ENCODE peak calls at places on chromosome 21, in six cellular contexts. Y is thoracic aorta, Q is lower lobe of right lung, K is psoas muscle, D is prostate gland, V is cardiac muscle cell. F is an unnamed sample. For H3K4me1, the result is how much of the 10 kb centered on the place peaks cover.

GRCh38 chr21:35371217-35371616 is 322.1 kb upstream of the RUNX1 start:
- DNase-seq in Y (no peak), Q (no peak), K (no peak), D (no peak), V (no peak), F (no peak)

GRCh38 chr21:20721151-20721550 is 277.1 kb upstream of the NCAM2 start:
- DNase-seq in Y (no peak), Q (no peak), K (no peak), D (no peak), V (no peak), F (no peak)

GRCh38 chr21:29613021-29613420 is 314.3 kb downstream of the BACH1 start:
- DNase-seq in Y (no peak), Q (no peak), K (no peak), D (no peak), V (no peak), F (no peak)

GRCh38 chr21:32122082-32122481 is 156.8 kb downstream of the MIS18A start:
- DNase-seq in Y (no peak), Q (no peak), K (no peak), D (no peak), V (no peak), F (no peak)

GRCh38 chr21:20266369-20266710 is 731.9 kb upstream of the NCAM2 start:
- DNase-seq in Y (no peak), Q (no peak), K (no peak), D (no peak), V (no peak), F (no peak)

GRCh38 chr21:32096411-32096810 is 182.4 kb downstream of the MIS18A start:
- DNase-seq in Y (no peak), Q (no peak), K (no peak), D (no peak), V (peak), F (no peak)

GRCh38 chr21:31075844-31076243 is 37.6 kb upstream of the KRTAP19-8 start:
- DNase-seq in Y (no peak), Q (no peak), K (no peak), D (no peak), V (no peak), F (no peak)

GRCh38 chr21:31730687-31731111 is 1.2 kb downstream of the SCAF4 start:
- DNase-seq in Y (no peak), Q (no peak), K (no peak), D (peak), V (peak), F (no peak)

GRCh38 chr21:31236528-31236927 is 107.5 kb downstream of the TIAM1 start:
- DNase-seq in Y (no peak), Q (no peak), K (no peak), D (no peak), V (no peak), F (no peak)

GRCh38 chr21:20083925-20084324 is 914.3 kb upstream of the NCAM2 start:
- DNase-seq in Y (no peak), Q (no peak), K (no peak), D (no peak), V (no peak), F (no peak)

GRCh38 chr21:29347274-29347681 is 48.6 kb downstream of the BACH1 start:
- DNase-seq in Y (no peak), Q (no peak), K (no peak), D (no peak), V (no peak), F (no peak)

GRCh38 chr21:34205811-34206635 is 132.6 kb downstream of the MRPS6 start:
- DNase-seq in Y (no peak), Q (no peak), K (no peak), D (no peak), V (no peak), F (no peak)

GRCh38 chr21:33651965-33652680 is 9.8 kb downstream of the ITSN1 start:
- DNase-seq in Y (no peak), Q (no peak), K (no peak), D (no peak), V (peak), F (no peak)

GRCh38 chr21:35349378-35350080 is 300.4 kb upstream of the RUNX1 start:
- DNase-seq in Y (no peak), Q (no peak), K (no peak), D (peak), V (no peak), F (no peak)

GRCh38 chr21:29938968-29939858 is 583 bp downstream of the GRIK1 start:
- DNase-seq in Y (no peak), Q (no peak), K (no peak), D (no peak), V (peak), F (no peak)

GRCh38 chr21:34274001-34274400 is 89.8 kb upstream of the KCNE2 start:
- DNase-seq in Y (no peak), Q (no peak), K (no peak), D (no peak), V (no peak), F (no peak)

GRCh38 chr21:31181089-31181757 is 142.9 kb upstream of the KRTAP19-8 start:
- DNase-seq in Y (no peak), Q (no peak), K (no peak), D (no peak), V (no peak), F (no peak)

GRCh38 chr21:31193761-31194160 is 150.3 kb downstream of the TIAM1 start:
- DNase-seq in Y (no peak), Q (no peak), K (no peak), D (no peak), V (no peak), F (no peak)

GRCh38 chr21:21373969-21374368 is 375.8 kb downstream of the NCAM2 start:
- DNase-seq in Y (no peak), Q (no peak), K (no peak), D (no peak), V (no peak), F (no peak)

GRCh38 chr21:25997788-25998611 is 172.6 kb downstream of the APP start:
- DNase-seq in Y (no peak), Q (no peak), K (no peak), D (peak), V (peak), F (no peak)

GRCh38 chr21:20783611-20784010 is 214.6 kb upstream of the NCAM2 start:
- DNase-seq in Y (no peak), Q (no peak), K (no peak), D (no peak), V (no peak), F (no peak)

GRCh38 chr21:32543975-32544374 is 41.3 kb downstream of the TCP10L start:
- DNase-seq in Y (no peak), Q (no peak), K (no peak), D (no peak), V (no peak), F (no peak)

GRCh38 chr21:30962013-30962412 is 76.3 kb downstream of the KRTAP19-8 start:
- DNase-seq in Y (no peak), Q (no peak), K (no peak), D (no peak), V (no peak), F (no peak)

GRCh38 chr21:30710499-30710898 is 8.1 kb downstream of the KRTAP21-3 start:
- DNase-seq in Y (no peak), Q (no peak), K (no peak), D (no peak), V (no peak), F (no peak)

GRCh38 chr21:31726407-31726806 is 5.5 kb downstream of the SCAF4 start:
- DNase-seq in Y (no peak), Q (no peak), K (no peak), D (no peak), V (no peak), F (no peak)

GRCh38 chr21:25637846-25638245 is 1.2 kb upstream of the JAM2 start:
- DNase-seq in Y (no peak), Q (no peak), K (no peak), D (no peak), V (no peak), F (no peak)

GRCh38 chr21:34813266-34813886 is 144.6 kb downstream of the CLIC6 start:
- DNase-seq in Y (no peak), Q (no peak), K (no peak), D (peak), V (no peak), F (no peak)

GRCh38 chr21:29904359-29905282 is 35.2 kb downstream of the GRIK1 start:
- DNase-seq in Y (no peak), Q (no peak), K (no peak), D (no peak), V (no peak), F (no peak)

GRCh38 chr21:30083120-30083945 is 83.3 kb downstream of the CLDN17 start:
- DNase-seq in Y (no peak), Q (no peak), K (no peak), D (no peak), V (no peak), F (no peak)

GRCh38 chr21:33198346-33199135 is 31.2 kb upstream of the IFNAR2 start:
- DNase-seq in Y (no peak), Q (peak), K (peak), D (peak), V (no peak), F (peak)

GRCh38 chr21:35428489-35428888 is 379.4 kb upstream of the RUNX1 start:
- DNase-seq in Y (no peak), Q (peak), K (peak), D (no peak), V (peak), F (peak)

GRCh38 chr21:25791321-25791720 is 56.5 kb downstream of the GABPA start:
- DNase-seq in Y (no peak), Q (no peak), K (no peak), D (no peak), V (no peak), F (no peak)

GRCh38 chr21:25503981-25504380 is 103.3 kb downstream of the MRPL39 start:
- DNase-seq in Y (no peak), Q (no peak), K (no peak), D (no peak), V (no peak), F (no peak)

GRCh38 chr21:32427958-32428623 is 15.6 kb downstream of the EVA1C start:
- DNase-seq in Y (no peak), Q (no peak), K (no peak), D (no peak), V (no peak), F (no peak)

DNA sequence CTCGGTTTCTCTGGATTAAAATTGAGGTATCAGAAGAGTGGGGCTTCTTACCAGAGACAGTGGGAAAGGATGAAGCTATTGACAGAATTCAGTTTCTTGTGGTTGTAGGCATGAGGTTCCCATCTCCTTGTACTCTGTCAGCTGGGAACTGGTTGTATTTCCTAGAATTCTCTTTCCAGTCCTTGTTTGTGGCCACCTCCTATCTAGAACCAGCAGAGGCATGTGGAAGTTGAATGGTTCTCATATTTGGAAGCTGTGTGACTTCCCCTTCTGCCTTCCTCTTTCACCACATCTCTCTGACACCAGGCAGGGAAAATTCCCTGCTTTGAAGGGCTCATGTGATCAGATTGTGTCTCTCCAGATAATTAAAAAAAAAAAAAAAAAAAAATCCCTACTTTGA is 457.7 kb upstream of the ADAMTS5 start:
- DNase-seq in Y (no peak), Q (no peak), K (no peak), D (no peak), V (no peak), F (no peak)
- H3K27ac ChIP-seq in Y (peak), Q (no peak), K (no peak), D (no peak), V (no peak), F (peak)

DNA sequence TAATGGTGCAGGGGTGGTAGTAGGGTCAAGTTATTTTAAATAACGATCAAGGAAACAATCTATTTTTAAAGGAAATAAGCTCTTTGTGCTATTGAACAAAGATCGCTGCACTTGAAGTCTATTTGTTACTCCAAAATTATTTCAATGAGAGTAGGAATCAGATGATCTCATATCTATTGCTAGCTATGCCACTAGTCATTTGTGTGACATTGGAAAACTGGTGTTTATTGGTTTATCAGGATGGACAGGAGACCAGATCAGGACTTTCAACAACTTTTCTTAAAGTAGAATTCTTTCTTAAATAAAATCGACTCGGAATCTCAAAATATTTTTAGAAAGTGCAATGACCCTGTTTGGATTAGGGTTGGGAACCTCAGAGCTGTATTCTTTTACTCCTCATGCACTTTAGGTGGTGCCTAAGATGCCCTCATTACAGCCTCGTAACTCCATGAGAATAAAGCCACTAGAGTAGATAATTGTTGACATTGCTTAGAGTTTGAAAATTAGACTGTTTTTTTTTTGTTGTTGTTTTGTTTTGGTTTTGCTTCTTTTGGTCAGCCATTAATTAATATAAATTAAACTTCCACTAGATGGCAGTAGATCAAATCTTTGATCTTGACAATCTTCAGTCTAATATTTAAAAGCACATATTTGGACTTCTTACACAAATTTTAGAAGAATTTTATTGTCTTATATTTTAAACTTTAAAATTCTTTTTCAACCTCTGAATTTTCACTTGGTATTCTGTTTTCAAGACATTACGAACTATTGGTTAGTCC is 352.4 kb downstream of the USP25 start:
- DNase-seq in Y (no peak), Q (no peak), K (no peak), D (no peak), V (peak), F (no peak)
- TF ChIP-seq CTCF in Y (peak), Q (peak), K (peak), D (peak), V (peak), F (peak)

GRCh38 chr21:37001446-37001845 is 5.1 kb upstream of the RIPPLY3 start:
- DNase-seq in Y (no peak), Q (no peak), K (no peak), D (no peak), V (no peak), F (no peak)
- H3K4me1 ChIP-seq in Y (under half), Q (under half), K (under half), D (under half), V (under half), F (under half)

GRCh38 chr21:45641480-45642035 is 2.0 kb upstream of the PCBP3 start:
- DNase-seq in Y (no peak), Q (no peak), K (no peak), D (no peak), V (no peak), F (no peak)
- H3K27ac ChIP-seq in Y (no peak), Q (no peak), K (no peak), D (no peak), V (no peak), F (no peak)

DNA sequence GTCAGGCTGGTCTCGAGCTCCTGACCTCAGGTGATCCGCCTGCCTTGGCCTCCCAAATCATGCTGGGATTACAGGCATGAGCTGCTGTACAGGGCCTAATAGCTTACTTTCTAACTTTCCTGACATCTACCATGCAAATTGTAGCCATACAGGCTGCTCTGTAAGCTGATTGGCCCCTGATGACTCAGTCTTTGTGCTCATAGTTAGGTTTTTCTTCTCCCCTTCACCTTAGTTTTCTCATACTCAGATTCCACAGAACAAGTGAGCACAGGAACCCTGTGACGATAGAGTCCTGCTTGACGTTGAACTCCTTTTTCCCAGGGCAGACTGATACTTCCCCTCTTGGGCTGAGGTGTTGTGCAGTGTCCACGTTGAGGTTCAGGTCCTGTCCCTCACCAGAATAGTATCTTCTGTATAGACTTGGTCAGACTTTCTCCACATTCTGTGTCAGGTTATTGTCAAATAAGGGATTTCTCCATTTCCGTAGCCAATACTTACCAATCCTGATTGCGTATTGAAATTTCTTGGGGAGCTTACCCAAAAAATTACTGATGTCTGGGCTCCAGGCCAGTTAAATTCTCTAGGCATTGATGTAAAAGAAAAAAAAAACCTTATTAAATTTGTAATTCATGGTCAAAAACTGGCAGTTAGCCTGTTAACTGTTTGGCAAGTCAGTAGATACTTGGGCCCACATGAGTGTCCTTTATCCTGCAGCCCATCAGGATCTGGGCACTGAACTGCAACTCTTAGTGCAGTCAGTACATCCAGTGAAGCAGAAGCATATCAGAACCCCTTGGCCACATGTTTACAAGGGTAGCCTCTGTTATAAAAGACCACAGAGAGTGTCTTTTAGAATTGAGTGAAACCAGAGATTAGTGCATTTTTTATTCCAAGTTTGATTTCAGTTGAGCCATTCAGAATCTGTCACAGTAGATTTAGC is 118.2 kb downstream of the DYRK1A start:
- DNase-seq in Y (no peak), Q (no peak), K (no peak), D (no peak), V (no peak), F (no peak)
- TF ChIP-seq CTCF in Y (no peak), Q (no peak), K (no peak), D (no peak), V (no peak), F (no peak)

DNA sequence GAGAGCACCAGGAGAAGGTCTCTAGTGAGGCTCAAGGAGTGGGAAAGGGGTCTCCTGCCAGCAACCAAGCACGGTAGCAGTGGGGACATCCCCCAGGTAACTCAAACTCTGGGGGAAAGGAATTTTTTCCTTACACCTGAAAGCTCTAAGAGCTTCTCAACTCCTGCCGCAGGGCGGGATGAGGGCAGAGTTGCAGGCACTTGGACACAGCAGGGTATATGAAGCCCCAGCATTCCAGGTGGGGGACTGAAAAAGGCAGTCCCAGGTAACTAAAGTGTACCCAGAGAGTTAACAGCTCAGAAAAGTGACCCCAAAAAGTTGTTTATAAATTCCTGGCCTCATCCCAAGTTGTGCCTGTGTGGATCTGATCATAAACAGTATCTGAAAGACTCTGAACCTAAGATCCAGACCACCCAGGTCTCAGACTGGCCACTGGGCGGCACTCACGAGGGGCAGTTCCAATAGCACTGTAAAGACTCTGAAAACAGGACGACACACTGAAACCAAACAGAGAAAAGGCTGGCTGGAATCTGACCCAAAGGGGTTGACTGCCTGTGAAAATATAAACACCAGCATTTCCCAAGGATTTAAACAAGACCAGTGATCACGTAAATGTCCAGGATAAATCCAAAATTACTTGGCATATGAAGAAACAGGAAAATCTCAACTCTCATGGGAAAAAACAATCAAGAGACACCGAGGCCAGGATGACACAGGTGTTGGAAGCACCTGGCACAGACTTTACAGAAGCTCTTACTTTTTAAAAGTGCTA is 47.5 kb downstream of the HSF2BP start:
- DNase-seq in Y (no peak), Q (peak), K (peak), D (peak), V (peak), F (peak)
- H3K4me1 ChIP-seq in Y (under half), Q (under half), K (under half), D (under half), V (under half), F (under half)

DNA sequence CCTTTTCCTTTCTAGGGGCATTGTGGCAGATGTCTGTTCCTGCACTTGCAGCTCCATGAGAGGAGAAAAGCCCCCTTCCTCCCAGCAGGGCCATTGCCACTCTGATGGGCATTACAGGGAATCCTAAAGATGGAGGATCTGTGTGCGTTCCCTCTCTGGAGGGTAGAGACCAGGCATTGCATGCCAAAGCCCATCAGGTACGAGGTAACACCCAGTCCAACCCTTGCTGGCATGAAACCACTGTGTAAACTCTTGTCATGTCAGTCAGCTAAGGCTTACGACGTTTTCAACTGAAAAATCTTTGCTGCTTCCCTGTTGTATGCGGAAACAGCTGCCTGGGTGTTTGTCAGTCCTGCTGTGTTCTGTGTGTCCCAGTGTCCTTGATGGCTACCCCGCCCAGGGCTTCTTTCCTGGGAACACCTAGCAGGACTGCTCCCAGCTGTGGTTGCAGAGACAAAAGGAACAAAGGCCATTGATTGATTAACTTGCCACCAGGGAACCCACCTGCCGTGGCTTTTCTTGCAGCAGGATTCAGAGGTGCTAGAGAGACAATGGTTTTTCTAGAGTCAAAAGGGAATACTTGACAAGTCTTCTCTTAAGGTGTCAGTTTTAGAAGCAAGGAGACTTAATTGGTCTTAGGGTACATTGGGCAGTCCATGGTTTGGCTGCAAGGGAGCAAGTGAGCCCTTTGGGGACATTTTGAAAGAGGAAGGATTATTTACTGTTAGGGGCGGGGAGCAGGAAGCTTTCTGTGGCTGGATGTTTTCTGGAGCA is 24.6 kb downstream of the B3GALT5 start:
- DNase-seq in Y (no peak), Q (no peak), K (no peak), D (no peak), V (no peak), F (no peak)
- H3K27ac ChIP-seq in Y (no peak), Q (no peak), K (no peak), D (no peak), V (no peak), F (no peak)